ENCODE peak calls at places on chromosome 11, in five cellular contexts. Z is brain microvascular endothelial cell, B is DND-41, X is heart left ventricle, T is fibroblast of mammary gland. J is an unnamed sample.

GRCh38 chr11:128039140-128040021 is 548.0 kb downstream of the ETS1 start:
- DNase-seq in X (peak), T (peak), B (peak), Z (peak), J (peak)

GRCh38 chr11:38461751-38462150 is 1863.7 kb upstream of the RAG2 start:
- DNase-seq in Z (no peak), T (no peak), X (no peak), B (no peak), J (no peak)

GRCh38 chr11:47353978-47354774 is 1.7 kb upstream of the MYBPC3 start:
- DNase-seq in X (no peak), B (no peak), Z (no peak), T (no peak), J (no peak)

GRCh38 chr11:58142781-58143180 is 17.5 kb upstream of the OR9I1 start:
- DNase-seq in B (no peak), Z (no peak), T (no peak), X (no peak), J (no peak)

GRCh38 chr11:82995276-82995675 is 76.4 kb downstream of the RAB30 start:
- DNase-seq in X (no peak), B (no peak), Z (no peak), T (peak), J (no peak)

GRCh38 chr11:92227233-92227593 is 2.6 kb downstream of the FAT3 start:
- DNase-seq in X (no peak), Z (no peak), T (no peak), B (no peak), J (no peak)

GRCh38 chr11:94107363-94107762 is 21.3 kb upstream of the PANX1 start:
- DNase-seq in B (no peak), Z (no peak), T (no peak), X (no peak), J (no peak)

GRCh38 chr11:125373426-125374391 is 122.4 kb downstream of the FEZ1 start:
- DNase-seq in Z (peak), T (no peak), X (no peak), B (no peak), J (no peak)

GRCh38 chr11:34165786-34166557 is 60.5 kb downstream of the NAT10 start:
- DNase-seq in B (no peak), X (no peak), T (peak), Z (no peak), J (no peak)

DNA sequence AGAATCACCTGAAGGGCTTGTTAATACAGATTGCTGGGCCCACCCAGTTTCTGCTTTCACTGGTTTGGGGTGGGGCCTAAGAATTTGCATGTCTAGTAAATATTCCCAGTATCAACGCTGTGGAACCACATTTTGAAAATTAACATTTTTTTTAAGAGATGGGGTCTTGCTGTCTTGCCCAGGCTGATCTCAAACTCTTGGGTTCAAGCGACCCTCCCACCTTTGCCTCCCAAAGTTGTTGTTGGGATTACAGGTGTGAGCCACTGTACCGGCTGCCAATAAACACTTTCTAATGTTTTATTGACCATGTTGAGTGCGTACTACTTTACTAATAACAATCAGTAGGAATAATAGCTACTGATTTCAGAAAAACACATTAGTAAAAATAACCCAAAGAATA is 2.5 kb downstream of the EIF4G2 start:
- DNase-seq in B (no peak), T (no peak), X (no peak), Z (no peak), J (no peak)
- H3K4me3 ChIP-seq in B (peak), T (peak), X (no peak), Z (peak), J (peak)

GRCh38 chr11:67023957-67024353 is 1.0 kb downstream of the SYT12 start:
- DNase-seq in B (no peak), X (no peak), Z (no peak), T (no peak), J (no peak)

GRCh38 chr11:67022341-67022933 is 497 bp upstream of the SYT12 start:
- DNase-seq in T (peak), Z (peak), X (no peak), B (no peak), J (no peak)

GRCh38 chr11:67024966-67025365 is 2.0 kb downstream of the SYT12 start:
- DNase-seq in T (no peak), Z (no peak), X (no peak), B (no peak), J (no peak)

GRCh38 chr11:67024410-67024809 is 1.5 kb downstream of the SYT12 start:
- DNase-seq in B (peak), X (no peak), T (no peak), Z (no peak), J (peak)

DNA sequence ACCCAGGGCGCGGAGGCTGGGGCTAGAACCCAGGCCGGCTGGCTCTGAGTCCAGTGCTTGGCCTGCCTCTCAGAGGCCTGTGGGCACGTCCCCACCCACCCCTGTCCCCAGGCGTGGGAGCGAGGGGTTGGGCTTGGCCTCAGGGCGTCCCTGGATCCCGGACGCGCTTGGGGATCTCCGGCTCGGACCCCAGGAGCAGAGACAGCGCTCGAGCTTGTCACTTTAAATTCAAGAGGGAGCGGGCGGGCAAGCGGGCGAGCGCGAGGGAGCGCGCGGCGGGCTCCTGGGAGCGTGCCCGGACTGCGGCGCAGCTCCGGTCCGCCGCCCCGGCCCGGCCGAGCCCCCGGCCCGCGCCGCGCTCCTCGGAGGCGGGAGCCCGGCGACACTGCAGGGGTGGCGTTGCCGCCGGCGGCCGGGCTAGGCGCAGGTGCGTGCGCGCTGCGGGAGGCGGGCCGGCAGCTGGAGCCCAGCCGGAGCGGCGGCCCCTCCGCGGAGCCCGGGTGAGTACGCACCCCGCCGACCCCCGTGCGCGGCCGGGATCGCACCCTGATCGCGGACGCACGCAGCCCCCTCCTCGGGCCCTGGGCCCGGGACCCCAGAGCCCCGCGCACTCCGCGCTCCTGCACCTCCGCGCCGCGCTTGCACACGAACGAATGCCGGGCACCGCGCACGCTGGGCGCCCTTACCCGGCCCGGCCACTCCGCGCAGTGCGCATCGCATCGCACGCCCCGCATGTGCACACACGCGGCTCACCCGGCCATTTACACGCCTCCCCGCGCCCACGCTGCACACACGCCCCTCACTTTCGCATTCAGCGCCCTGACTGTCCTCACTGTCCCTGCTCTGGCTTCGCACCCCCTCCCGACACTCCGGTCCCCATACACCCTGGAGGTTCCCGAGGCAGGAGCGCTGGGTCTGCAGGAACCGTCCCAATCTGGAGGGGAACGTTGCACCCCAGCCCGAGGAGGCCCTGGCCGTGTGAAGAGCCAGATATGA is at the start of gene SYT12:
- DNase-seq in X (no peak), B (no peak), Z (no peak), T (no peak), J (peak)
- H3K4me3 ChIP-seq in X (peak), B (no peak), Z (peak), T (peak), J (peak)

GRCh38 chr11:66292543-66293332 is 1.0 kb downstream of the TMEM151A start:
- DNase-seq in B (no peak), Z (no peak), X (no peak), T (no peak), J (no peak)
- H3K4me3 ChIP-seq in B (no peak), Z (no peak), X (no peak), T (no peak), J (no peak)

GRCh38 chr11:26557666-26558065 is 14.4 kb downstream of the MUC15 start:
- DNase-seq in T (peak), X (no peak), B (no peak), Z (no peak), J (no peak)

GRCh38 chr11:26553182-26553581 is 18.9 kb downstream of the MUC15 start:
- DNase-seq in B (no peak), Z (no peak), T (no peak), X (no peak), J (no peak)

GRCh38 chr11:26556582-26556981 is 15.5 kb downstream of the MUC15 start:
- DNase-seq in Z (no peak), X (no peak), B (no peak), T (no peak), J (no peak)

DNA sequence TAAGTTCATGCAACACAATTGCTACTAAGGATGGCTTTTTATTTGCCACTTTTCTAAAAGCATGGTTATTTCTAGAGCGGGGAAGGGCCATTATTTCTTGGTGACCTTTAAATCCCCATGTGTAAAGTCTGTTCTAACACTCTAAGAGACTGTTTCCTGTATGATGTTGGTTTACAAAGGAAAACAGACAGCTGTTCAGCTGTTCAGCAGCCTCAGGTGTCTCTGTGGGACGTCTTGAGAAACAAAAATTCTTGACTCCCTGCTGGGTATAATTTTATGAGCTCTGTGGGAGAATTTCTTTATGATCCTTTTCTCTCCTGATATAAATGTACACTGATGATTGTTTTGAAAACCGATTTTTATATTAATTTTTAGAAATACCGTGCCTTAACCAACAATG is 13.9 kb downstream of the MUC15 start:
- DNase-seq in X (no peak), B (no peak), T (peak), Z (no peak), J (no peak)
- H3K4me3 ChIP-seq in X (no peak), B (no peak), T (no peak), Z (no peak), J (no peak)

GRCh38 chr11:87263439-87263838 is 225.7 kb downstream of the TMEM135 start:
- DNase-seq in Z (no peak), T (no peak), X (no peak), B (no peak), J (no peak)
- H3K4me3 ChIP-seq in Z (no peak), T (no peak), X (no peak), B (no peak), J (no peak)

GRCh38 chr11:64339319-64339718 is 685 bp upstream of the CCDC88B start:
- DNase-seq in X (no peak), T (no peak), B (no peak), Z (no peak), J (no peak)

GRCh38 chr11:64337538-64338249 is 2.3 kb upstream of the CCDC88B start:
- DNase-seq in T (peak), B (no peak), X (no peak), Z (no peak), J (no peak)

GRCh38 chr11:64340671-64341335 is 799 bp downstream of the CCDC88B start:
- DNase-seq in X (no peak), Z (no peak), B (peak), T (no peak), J (peak)

GRCh38 chr11:64341429-64341828 is 1.4 kb downstream of the CCDC88B start:
- DNase-seq in T (no peak), X (no peak), B (no peak), Z (no peak), J (no peak)

GRCh38 chr11:64339754-64340408 is at the start of gene CCDC88B:
- DNase-seq in Z (no peak), T (no peak), X (peak), B (peak), J (peak)
- H3K4me3 ChIP-seq in Z (no peak), T (no peak), X (peak), B (no peak), J (peak)

GRCh38 chr11:13110929-13111812 is 102.1 kb downstream of the RASSF10 start:
- DNase-seq in B (no peak), X (no peak), Z (peak), T (peak), J (no peak)
- H3K4me3 ChIP-seq in B (no peak), X (no peak), Z (no peak), T (no peak), J (no peak)

GRCh38 chr11:73372371-73372993 is 3.7 kb upstream of the RELT start:
- DNase-seq in X (peak), Z (peak), T (no peak), B (no peak), J (no peak)

GRCh38 chr11:73376168-73376802 is at the start of gene RELT:
- DNase-seq in T (peak), X (peak), Z (peak), B (peak), J (peak)

GRCh38 chr11:73374130-73374529 is 2.1 kb upstream of the RELT start:
- DNase-seq in Z (no peak), B (no peak), X (no peak), T (no peak), J (no peak)

GRCh38 chr11:73376803-73377629 is 817 bp downstream of the RELT start:
- DNase-seq in T (peak), B (peak), Z (peak), X (peak), J (peak)

DNA sequence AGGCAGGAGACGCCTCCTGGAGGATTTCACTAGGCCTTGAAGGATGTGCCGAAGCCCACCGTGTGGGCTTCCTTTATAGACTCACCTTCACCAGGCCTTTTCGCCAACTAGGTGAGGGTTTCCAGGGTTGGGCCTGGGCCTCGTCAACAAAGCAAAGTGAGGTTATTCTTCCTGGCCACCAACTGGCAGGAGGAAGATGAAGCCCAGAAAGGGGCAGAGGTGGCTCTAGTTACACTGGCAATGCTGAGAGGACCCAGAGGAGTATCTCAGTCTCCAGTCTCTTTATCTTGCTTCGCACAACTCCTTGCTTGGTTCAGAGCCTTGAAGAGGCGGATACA is 400 bp upstream of the RELT start:
- DNase-seq in T (no peak), X (no peak), B (no peak), Z (no peak), J (no peak)
- H3K4me3 ChIP-seq in T (no peak), X (peak), B (peak), Z (no peak), J (peak)

DNA sequence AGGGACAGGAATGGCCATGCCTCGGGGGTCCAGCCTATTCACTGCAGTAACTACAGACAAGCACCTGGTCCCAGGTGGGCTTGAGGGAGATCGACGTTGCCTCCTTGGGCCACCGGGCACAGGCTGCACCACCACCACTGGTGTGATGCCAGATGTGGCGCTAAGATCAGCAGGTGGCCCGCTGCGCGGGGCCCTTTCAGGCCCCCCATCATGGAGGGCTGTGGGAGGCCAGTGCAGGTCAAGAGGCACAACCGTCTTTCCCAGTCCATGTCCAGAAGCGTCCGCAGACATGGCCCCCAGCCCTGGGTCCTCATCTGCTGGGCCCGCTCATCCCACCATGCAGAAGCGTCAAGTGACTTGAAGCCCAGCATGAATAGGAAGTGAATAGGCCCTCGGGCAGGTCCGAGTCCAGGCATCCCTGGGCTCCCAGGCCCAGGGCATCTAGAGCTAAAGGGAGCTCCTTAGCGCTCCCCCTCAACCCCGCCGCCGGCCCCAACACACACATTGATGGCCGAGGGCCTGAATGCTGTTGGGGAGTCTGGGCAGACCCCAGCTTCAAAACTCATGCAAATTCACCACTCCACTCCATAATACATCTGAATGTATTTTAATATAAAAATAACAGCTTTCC is 18.3 kb downstream of the FADS3 start:
- DNase-seq in T (no peak), B (no peak), Z (no peak), X (no peak), J (no peak)
- H3K4me3 ChIP-seq in T (no peak), B (no peak), Z (no peak), X (no peak), J (no peak)

GRCh38 chr11:62921573-62922188 is 518 bp upstream of the CHRM1 start:
- DNase-seq in B (no peak), Z (peak), T (peak), X (no peak), J (no peak)

GRCh38 chr11:62922653-62923371 is 1.6 kb upstream of the CHRM1 start:
- DNase-seq in Z (no peak), B (no peak), X (no peak), T (peak), J (no peak)

GRCh38 chr11:62922189-62922589 is 1.0 kb upstream of the CHRM1 start:
- DNase-seq in Z (no peak), T (no peak), X (no peak), B (no peak), J (no peak)

GRCh38 chr11:62925308-62925707 is 4.1 kb upstream of the CHRM1 start:
- DNase-seq in B (no peak), T (no peak), Z (no peak), X (no peak), J (no peak)

GRCh38 chr11:62923634-62924411 is 2.7 kb upstream of the CHRM1 start:
- DNase-seq in X (no peak), T (no peak), B (no peak), Z (no peak), J (peak)
- H3K4me3 ChIP-seq in X (peak), T (no peak), B (no peak), Z (no peak), J (peak)